ENCODE peak calls at places on chromosomes 3 and 15, in four cellular contexts. One of them, this sample, is unnamed.

GRCh38 chr3:55165278-55165677 is 237.4 kb upstream of the LRTM1 start:
- DNase-seq in adrenal gland: no peak
- DNase-seq in AG10803: peak
- DNase-seq in cardiac fibroblast: no peak
- DNase-seq in this sample: peak

GRCh38 chr15:71334434-71334833 is 219.2 kb downstream of the THSD4 start:
- DNase-seq in cardiac fibroblast: no peak
- DNase-seq in adrenal gland: no peak
- DNase-seq in AG10803: no peak
- DNase-seq in this sample: no peak

GRCh38 chr15:40151991-40152390 is 8.9 kb upstream of the BUB1B start:
- DNase-seq in adrenal gland: no peak
- DNase-seq in cardiac fibroblast: no peak
- DNase-seq in AG10803: no peak
- DNase-seq in this sample: no peak

GRCh38 chr3:175608351-175608750 is 749.2 kb downstream of the NAALADL2 start:
- DNase-seq in AG10803: no peak
- DNase-seq in cardiac fibroblast: no peak
- DNase-seq in adrenal gland: no peak
- DNase-seq in this sample: no peak

GRCh38 chr3:99419111-99419510 is 219.3 kb upstream of the COL8A1 start:
- DNase-seq in cardiac fibroblast: peak
- DNase-seq in AG10803: peak
- DNase-seq in adrenal gland: no peak
- DNase-seq in this sample: peak

GRCh38 chr3:135191690-135192089 is 396.6 kb downstream of the EPHB1 start:
- DNase-seq in adrenal gland: no peak
- DNase-seq in AG10803: no peak
- DNase-seq in cardiac fibroblast: no peak
- DNase-seq in this sample: no peak

GRCh38 chr3:36901588-36901987 is 43.3 kb downstream of the TRANK1 start:
- DNase-seq in AG10803: no peak
- DNase-seq in cardiac fibroblast: no peak
- DNase-seq in adrenal gland: no peak
- DNase-seq in this sample: no peak

GRCh38 chr15:52466134-52466701 is 62.5 kb downstream of the MYO5A start:
- DNase-seq in AG10803: no peak
- DNase-seq in adrenal gland: peak
- DNase-seq in cardiac fibroblast: no peak
- DNase-seq in this sample: no peak

GRCh38 chr15:35696767-35697231 is 150.8 kb upstream of the DPH6 start:
- DNase-seq in AG10803: peak
- DNase-seq in cardiac fibroblast: peak
- DNase-seq in adrenal gland: no peak
- DNase-seq in this sample: peak

GRCh38 chr3:154795046-154795445 is 285.1 kb upstream of the MME start:
- DNase-seq in adrenal gland: no peak
- DNase-seq in AG10803: no peak
- DNase-seq in cardiac fibroblast: no peak
- DNase-seq in this sample: no peak

GRCh38 chr15:63983071-63983711 is 63.1 kb downstream of the DAPK2 start:
- DNase-seq in adrenal gland: no peak
- DNase-seq in AG10803: no peak
- DNase-seq in cardiac fibroblast: no peak
- DNase-seq in this sample: no peak
- TF ChIP-seq CTCF in adrenal gland: no peak
- TF ChIP-seq CTCF in AG10803: no peak
- TF ChIP-seq CTCF in cardiac fibroblast: no peak
- TF ChIP-seq CTCF in this sample: peak

GRCh38 chr3:66795365-66795764 is 202.7 kb upstream of the KBTBD8 start:
- DNase-seq in cardiac fibroblast: no peak
- DNase-seq in adrenal gland: no peak
- DNase-seq in AG10803: peak
- DNase-seq in this sample: peak

GRCh38 chr3:66803206-66803605 is 194.9 kb upstream of the KBTBD8 start:
- DNase-seq in AG10803: no peak
- DNase-seq in cardiac fibroblast: no peak
- DNase-seq in adrenal gland: no peak
- DNase-seq in this sample: no peak

GRCh38 chr3:66800941-66801545 is 197.1 kb upstream of the KBTBD8 start:
- DNase-seq in adrenal gland: no peak
- DNase-seq in cardiac fibroblast: no peak
- DNase-seq in AG10803: no peak
- DNase-seq in this sample: no peak

GRCh38 chr3:66796343-66796742 is 201.8 kb upstream of the KBTBD8 start:
- DNase-seq in adrenal gland: no peak
- DNase-seq in AG10803: no peak
- DNase-seq in cardiac fibroblast: no peak
- DNase-seq in this sample: no peak

DNA sequence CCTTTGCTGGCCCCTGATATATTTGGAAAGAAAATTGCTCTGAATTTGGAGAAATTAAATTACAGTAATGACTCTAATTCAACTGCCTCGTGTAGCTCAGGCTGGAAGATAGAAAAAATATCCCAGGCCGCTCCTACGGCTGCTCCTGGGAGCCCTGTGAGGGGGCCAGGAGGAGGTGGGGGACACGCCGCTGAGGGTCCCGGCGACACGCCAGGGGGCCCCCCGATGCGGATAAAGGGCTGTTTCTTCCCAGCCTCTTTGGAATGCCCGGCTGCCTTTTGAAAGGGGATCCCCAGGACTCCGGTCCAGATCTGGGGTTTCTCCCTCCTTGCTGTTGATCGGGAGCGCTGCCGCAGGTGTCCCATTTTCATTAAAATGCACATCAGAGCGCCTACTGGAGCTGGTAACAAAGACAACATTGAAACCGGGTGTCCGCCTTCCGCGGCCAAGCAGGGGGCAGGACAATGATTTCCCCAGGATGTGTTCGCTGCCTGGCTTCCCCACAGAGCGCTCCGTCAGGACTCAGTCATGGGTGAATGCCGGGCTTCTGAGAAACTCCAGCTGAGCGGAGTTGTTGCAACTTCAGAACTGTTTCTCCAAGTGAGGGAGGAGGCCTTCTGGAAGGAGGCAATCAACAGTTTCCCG is 200.1 kb upstream of the KBTBD8 start:
- DNase-seq in AG10803: peak
- DNase-seq in adrenal gland: peak
- DNase-seq in cardiac fibroblast: peak
- DNase-seq in this sample: peak
- H3K4me3 ChIP-seq in AG10803: peak
- H3K4me3 ChIP-seq in adrenal gland: no peak
- H3K4me3 ChIP-seq in cardiac fibroblast: no peak
- H3K4me3 ChIP-seq in this sample: peak

GRCh38 chr3:65411367-65411766 is 627.4 kb downstream of the MAGI1 start:
- DNase-seq in adrenal gland: no peak
- DNase-seq in AG10803: no peak
- DNase-seq in cardiac fibroblast: peak
- DNase-seq in this sample: no peak

GRCh38 chr3:65408531-65409181 is 630.1 kb downstream of the MAGI1 start:
- DNase-seq in cardiac fibroblast: no peak
- DNase-seq in AG10803: no peak
- DNase-seq in adrenal gland: no peak
- DNase-seq in this sample: no peak

GRCh38 chr3:65412591-65412990 is 626.1 kb downstream of the MAGI1 start:
- DNase-seq in adrenal gland: peak
- DNase-seq in AG10803: no peak
- DNase-seq in cardiac fibroblast: peak
- DNase-seq in this sample: peak
- TF ChIP-seq CTCF in adrenal gland: no peak
- TF ChIP-seq CTCF in AG10803: no peak
- TF ChIP-seq CTCF in cardiac fibroblast: no peak
- TF ChIP-seq CTCF in this sample: no peak

GRCh38 chr3:126268866-126269265 is 88.3 kb downstream of the KLF15 start:
- DNase-seq in cardiac fibroblast: no peak
- DNase-seq in adrenal gland: no peak
- DNase-seq in AG10803: no peak
- DNase-seq in this sample: no peak

GRCh38 chr3:126266850-126267168 is 86.4 kb upstream of the ALDH1L1 start:
- DNase-seq in cardiac fibroblast: no peak
- DNase-seq in adrenal gland: no peak
- DNase-seq in AG10803: no peak
- DNase-seq in this sample: no peak

GRCh38 chr3:126267169-126267975 is 87.0 kb upstream of the ALDH1L1 start:
- DNase-seq in AG10803: peak
- DNase-seq in cardiac fibroblast: peak
- DNase-seq in adrenal gland: peak
- DNase-seq in this sample: peak

GRCh38 chr3:126269360-126269759 is 87.8 kb downstream of the KLF15 start:
- DNase-seq in cardiac fibroblast: no peak
- DNase-seq in AG10803: no peak
- DNase-seq in adrenal gland: no peak
- DNase-seq in this sample: no peak

GRCh38 chr3:126267976-126268615 is 87.7 kb upstream of the ALDH1L1 start:
- DNase-seq in AG10803: no peak
- DNase-seq in cardiac fibroblast: no peak
- DNase-seq in adrenal gland: no peak
- DNase-seq in this sample: no peak
- H3K4me3 ChIP-seq in AG10803: peak
- H3K4me3 ChIP-seq in cardiac fibroblast: peak
- H3K4me3 ChIP-seq in adrenal gland: no peak
- H3K4me3 ChIP-seq in this sample: peak

DNA sequence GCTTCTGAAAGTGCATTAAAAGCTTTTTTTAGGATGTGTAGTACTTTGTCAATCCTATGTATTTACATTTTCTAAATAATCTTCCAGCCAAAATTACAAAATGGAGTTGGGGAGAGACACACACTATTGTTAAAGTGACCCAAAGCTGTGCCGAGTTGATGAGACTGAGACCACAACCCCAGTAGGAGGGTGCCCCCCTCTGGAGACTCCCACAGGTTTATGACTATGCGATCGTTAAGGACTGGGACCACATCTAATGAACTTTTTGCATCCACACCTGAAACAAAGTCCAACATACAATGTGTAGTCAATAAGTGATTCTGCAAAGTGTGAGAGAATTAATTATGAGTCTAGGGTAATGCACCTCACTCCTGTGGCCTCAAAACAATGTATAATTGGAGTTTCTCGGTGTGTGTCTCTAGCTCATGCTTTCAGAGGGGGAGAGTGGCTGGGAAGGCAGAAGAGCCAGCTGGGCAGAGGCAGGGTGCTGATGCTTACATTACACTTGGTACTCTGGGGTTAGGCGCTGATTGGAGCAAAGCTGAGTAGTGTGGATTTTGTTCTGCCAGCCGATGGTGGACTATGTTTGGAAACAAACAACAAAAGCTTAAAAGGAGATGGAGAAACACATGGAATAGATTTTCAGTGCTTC is 102.8 kb downstream of the KCNH8 start:
- DNase-seq in cardiac fibroblast: no peak
- DNase-seq in AG10803: no peak
- DNase-seq in adrenal gland: peak
- DNase-seq in this sample: no peak
- TF ChIP-seq CTCF in cardiac fibroblast: no peak
- TF ChIP-seq CTCF in AG10803: no peak
- TF ChIP-seq CTCF in adrenal gland: peak
- TF ChIP-seq CTCF in this sample: no peak

DNA sequence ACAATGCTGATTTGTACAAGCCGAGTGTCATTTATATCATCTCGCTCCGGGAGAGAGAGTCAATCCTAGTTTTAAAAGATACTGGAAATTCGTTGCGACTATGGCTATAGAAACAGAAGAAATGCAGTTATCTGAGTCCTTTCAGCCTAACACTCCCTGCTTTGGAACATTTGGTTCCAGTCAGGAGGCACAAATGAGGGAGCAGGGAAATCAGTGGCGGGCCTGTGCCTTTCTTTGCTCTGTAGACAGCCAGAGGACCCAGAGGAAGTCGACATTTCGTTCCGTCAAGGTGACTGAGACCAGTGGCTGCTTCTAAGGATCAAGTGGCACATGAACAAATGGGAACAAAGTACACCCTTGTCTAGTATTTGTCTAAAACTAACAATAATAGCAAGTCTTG is 745 bp upstream of the RIOX2 start:
- DNase-seq in AG10803: no peak
- DNase-seq in cardiac fibroblast: no peak
- DNase-seq in adrenal gland: no peak
- DNase-seq in this sample: no peak
- H3K4me3 ChIP-seq in AG10803: peak
- H3K4me3 ChIP-seq in cardiac fibroblast: peak
- H3K4me3 ChIP-seq in adrenal gland: no peak
- H3K4me3 ChIP-seq in this sample: peak

DNA sequence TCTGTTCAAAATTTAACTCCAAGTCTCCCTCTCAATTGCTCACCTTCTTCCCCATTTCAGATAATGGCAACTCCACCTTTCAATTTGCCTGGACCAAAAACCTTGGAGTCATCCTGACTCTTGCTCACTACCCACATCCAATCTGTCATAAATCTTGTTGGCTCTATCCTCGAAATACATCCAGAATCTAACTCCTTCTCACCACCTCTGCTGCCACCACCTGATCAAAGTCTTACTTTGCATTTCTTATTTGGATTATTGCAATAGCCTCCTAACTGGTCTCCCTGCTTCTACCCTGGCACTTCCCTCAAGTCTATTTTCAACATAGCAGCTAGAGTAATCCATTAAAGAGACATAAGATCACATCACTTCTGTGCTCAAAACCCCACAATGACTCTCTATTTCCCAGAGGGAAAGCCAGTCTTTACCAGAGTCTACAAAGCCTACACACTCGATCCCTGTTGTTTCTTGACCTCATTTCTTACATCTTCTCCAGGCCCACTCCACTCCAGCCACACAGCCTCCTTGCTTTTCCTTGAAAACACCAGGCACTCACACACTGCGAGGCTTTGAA is 86.6 kb downstream of the GPR156 start:
- DNase-seq in cardiac fibroblast: peak
- DNase-seq in adrenal gland: no peak
- DNase-seq in AG10803: peak
- DNase-seq in this sample: peak
- TF ChIP-seq CTCF in cardiac fibroblast: peak
- TF ChIP-seq CTCF in adrenal gland: peak
- TF ChIP-seq CTCF in AG10803: peak
- TF ChIP-seq CTCF in this sample: peak

GRCh38 chr3:23804441-23805227 is 1.1 kb upstream of the UBE2E1 start:
- DNase-seq in adrenal gland: no peak
- DNase-seq in AG10803: no peak
- DNase-seq in cardiac fibroblast: peak
- DNase-seq in this sample: no peak
- H3K4me3 ChIP-seq in adrenal gland: no peak
- H3K4me3 ChIP-seq in AG10803: no peak
- H3K4me3 ChIP-seq in cardiac fibroblast: no peak
- H3K4me3 ChIP-seq in this sample: no peak